ENCODE peak calls at places on chromosomes 3 and 15, in ten cellular contexts. C is cardiac muscle cell; G is LoVo; D is head of caudate nucleus; N is activated T-cell treated with anti-CD3 and anti-CD28 coated beads, Interleukin-2, amount 50 U/mL, for 72 hours; R is tibial artery; Q is NT2/D1; V is HEK293T; J is AG09319; S is stimulated activated naive CD8-positive, alpha-beta T cell treated with anti-CD3 and anti-CD28 coated beads, Interleukin-15, Interleukin-2, amounts not matched to agents 100 U/mL and 50 U/mL, for 24 hours. L is an unnamed sample.

GRCh38 chr3:54188176-54188791 is 65.9 kb downstream of the CACNA2D3 start:
- DNase-seq in C (peak), G (peak), D (no peak), N (peak), R (no peak), Q (peak), V (peak), J (peak), S (peak), L (no peak)

GRCh38 chr3:128725547-128725931 is 444 bp upstream of the RAB7A start:
- DNase-seq in C (no peak), G (no peak), D (no peak), N (no peak), R (no peak), Q (no peak), V (no peak), J (no peak), S (no peak), L (no peak)

GRCh38 chr15:29838352-29839010 is 16.2 kb upstream of the TJP1 start:
- DNase-seq in C (no peak), G (no peak), D (no peak), N (no peak), R (no peak), Q (no peak), V (no peak), J (no peak), S (no peak), L (no peak)

GRCh38 chr15:89781055-89781454 is 4.9 kb downstream of the MESP2 start:
- DNase-seq in C (no peak), G (no peak), D (no peak), N (peak), R (no peak), Q (no peak), V (no peak), J (no peak), S (peak), L (no peak)

GRCh38 chr3:108329947-108330346 is 33.6 kb downstream of the HHLA2 start:
- DNase-seq in C (no peak), G (peak), D (no peak), N (no peak), R (no peak), Q (no peak), V (no peak), J (no peak), S (no peak), L (no peak)

GRCh38 chr15:20645956-20646355 is 104.4 kb upstream of the GOLGA6L6 start:
- DNase-seq in C (peak), G (no peak), D (no peak), N (peak), R (peak), Q (no peak), V (no peak), J (no peak), S (peak), L (no peak)

GRCh38 chr3:172065967-172066762 is 26.8 kb downstream of the FNDC3B start:
- DNase-seq in C (peak), G (peak), D (no peak), N (no peak), R (no peak), Q (no peak), V (no peak), J (no peak), S (no peak), L (no peak)

GRCh38 chr3:64685800-64686445 is 1.9 kb downstream of the ADAMTS9 start:
- DNase-seq in C (peak), G (peak), D (peak), N (no peak), R (peak), Q (peak), V (peak), J (peak), S (no peak), L (peak)

GRCh38 chr15:88897456-88898194 is 2.3 kb upstream of the HAPLN3 start:
- DNase-seq in C (peak), G (peak), D (peak), N (peak), R (peak), Q (no peak), V (peak), J (peak), S (peak), L (no peak)

GRCh38 chr3:75115695-75116094 is 501.2 kb upstream of the CNTN3 start:
- DNase-seq in C (no peak), G (no peak), D (no peak), N (no peak), R (no peak), Q (no peak), V (no peak), J (no peak), S (no peak), L (no peak)

GRCh38 chr3:32428092-32429068 is 36.7 kb downstream of the CMTM7 start:
- DNase-seq in C (no peak), G (no peak), D (no peak), N (no peak), R (no peak), Q (no peak), V (no peak), J (no peak), S (no peak), L (peak)

GRCh38 chr3:107877936-107878335 is 212.9 kb downstream of the CD47 start:
- DNase-seq in C (no peak), G (no peak), D (no peak), N (no peak), R (no peak), Q (no peak), V (no peak), J (no peak), S (no peak), L (no peak)

GRCh38 chr15:77029166-77030041 is 34.5 kb downstream of the PSTPIP1 start:
- DNase-seq in C (no peak), G (no peak), D (no peak), N (no peak), R (no peak), Q (no peak), V (no peak), J (no peak), S (peak), L (no peak)